ENCODE peak calls at places on chromosomes 16 and 17, in nine cellular contexts. One of them, this sample, is unnamed.

GRCh38 chr16:3074860-3075545 is 9.6 kb downstream of the IL32 start:
- DNase-seq in GM20000: peak
- DNase-seq in GM03348: no peak
- DNase-seq in iris pigment epithelial cell: no peak
- DNase-seq in ovary: no peak
- DNase-seq in AG09309: no peak
- DNase-seq in CD8-positive, alpha-beta memory T cell: peak
- DNase-seq in putamen: no peak
- DNase-seq in lower lobe of right lung: no peak
- DNase-seq in this sample: no peak

GRCh38 chr17:20267459-20267842 is 199.9 kb downstream of the LGALS9B start:
- DNase-seq in GM20000: no peak
- DNase-seq in GM03348: no peak
- DNase-seq in iris pigment epithelial cell: no peak
- DNase-seq in ovary: peak
- DNase-seq in AG09309: no peak
- DNase-seq in CD8-positive, alpha-beta memory T cell: peak
- DNase-seq in putamen: no peak
- DNase-seq in lower lobe of right lung: no peak
- DNase-seq in this sample: no peak

GRCh38 chr17:70230883-70231282 is 61.6 kb downstream of the KCNJ2 start:
- DNase-seq in GM20000: no peak
- DNase-seq in GM03348: no peak
- DNase-seq in iris pigment epithelial cell: peak
- DNase-seq in ovary: no peak
- DNase-seq in AG09309: no peak
- DNase-seq in CD8-positive, alpha-beta memory T cell: no peak
- DNase-seq in putamen: no peak
- DNase-seq in lower lobe of right lung: no peak
- DNase-seq in this sample: no peak

GRCh38 chr17:81457917-81458555 is 54.6 kb downstream of the ACTG1 start:
- DNase-seq in GM20000: no peak
- DNase-seq in GM03348: no peak
- DNase-seq in iris pigment epithelial cell: no peak
- DNase-seq in ovary: no peak
- DNase-seq in AG09309: no peak
- DNase-seq in CD8-positive, alpha-beta memory T cell: no peak
- DNase-seq in putamen: no peak
- DNase-seq in lower lobe of right lung: no peak
- DNase-seq in this sample: no peak

GRCh38 chr17:82037889-82038195 is 345 bp upstream of the DCXR start:
- DNase-seq in GM20000: no peak
- DNase-seq in GM03348: no peak
- DNase-seq in iris pigment epithelial cell: no peak
- DNase-seq in ovary: no peak
- DNase-seq in AG09309: no peak
- DNase-seq in CD8-positive, alpha-beta memory T cell: no peak
- DNase-seq in putamen: no peak
- DNase-seq in lower lobe of right lung: no peak
- DNase-seq in this sample: no peak

GRCh38 chr17:40915721-40916256 is 21.7 kb downstream of the KRT23 start:
- DNase-seq in GM20000: peak
- DNase-seq in GM03348: peak
- DNase-seq in iris pigment epithelial cell: peak
- DNase-seq in ovary: no peak
- DNase-seq in AG09309: peak
- DNase-seq in CD8-positive, alpha-beta memory T cell: no peak
- DNase-seq in putamen: no peak
- DNase-seq in lower lobe of right lung: no peak
- DNase-seq in this sample: peak

GRCh38 chr16:72172105-72173034 is at the start of gene PMFBP1:
- DNase-seq in GM20000: peak
- DNase-seq in GM03348: peak
- DNase-seq in iris pigment epithelial cell: peak
- DNase-seq in ovary: no peak
- DNase-seq in AG09309: peak
- DNase-seq in CD8-positive, alpha-beta memory T cell: no peak
- DNase-seq in putamen: peak
- DNase-seq in lower lobe of right lung: no peak
- DNase-seq in this sample: peak

GRCh38 chr16:75086281-75086680 is 30.3 kb downstream of the LDHD start:
- DNase-seq in GM20000: no peak
- DNase-seq in GM03348: peak
- DNase-seq in iris pigment epithelial cell: peak
- DNase-seq in ovary: no peak
- DNase-seq in AG09309: no peak
- DNase-seq in CD8-positive, alpha-beta memory T cell: no peak
- DNase-seq in putamen: no peak
- DNase-seq in lower lobe of right lung: no peak
- DNase-seq in this sample: no peak

GRCh38 chr17:67378444-67379250 is 1.6 kb downstream of the PITPNC1 start:
- DNase-seq in GM20000: peak
- DNase-seq in GM03348: peak
- DNase-seq in iris pigment epithelial cell: peak
- DNase-seq in ovary: peak
- DNase-seq in AG09309: no peak
- DNase-seq in CD8-positive, alpha-beta memory T cell: peak
- DNase-seq in putamen: peak
- DNase-seq in lower lobe of right lung: peak
- DNase-seq in this sample: peak

GRCh38 chr17:9987779-9988585 is 82.9 kb upstream of the RCVRN start:
- DNase-seq in GM20000: peak
- DNase-seq in GM03348: peak
- DNase-seq in iris pigment epithelial cell: peak
- DNase-seq in ovary: no peak
- DNase-seq in AG09309: no peak
- DNase-seq in CD8-positive, alpha-beta memory T cell: peak
- DNase-seq in putamen: no peak
- DNase-seq in lower lobe of right lung: peak
- DNase-seq in this sample: no peak

GRCh38 chr17:9240659-9241370 is 219.5 kb downstream of the NTN1 start:
- DNase-seq in GM20000: no peak
- DNase-seq in GM03348: peak
- DNase-seq in iris pigment epithelial cell: no peak
- DNase-seq in ovary: peak
- DNase-seq in AG09309: no peak
- DNase-seq in CD8-positive, alpha-beta memory T cell: no peak
- DNase-seq in putamen: peak
- DNase-seq in lower lobe of right lung: no peak
- DNase-seq in this sample: peak

GRCh38 chr16:4946917-4947316 is 10.0 kb upstream of the PPL start:
- DNase-seq in GM20000: no peak
- DNase-seq in GM03348: no peak
- DNase-seq in iris pigment epithelial cell: no peak
- DNase-seq in ovary: no peak
- DNase-seq in AG09309: no peak
- DNase-seq in CD8-positive, alpha-beta memory T cell: no peak
- DNase-seq in putamen: no peak
- DNase-seq in lower lobe of right lung: no peak
- DNase-seq in this sample: no peak

GRCh38 chr16:30166202-30166902 is 17.1 kb upstream of the CORO1A start:
- DNase-seq in GM20000: peak
- DNase-seq in GM03348: no peak
- DNase-seq in iris pigment epithelial cell: no peak
- DNase-seq in ovary: no peak
- DNase-seq in AG09309: no peak
- DNase-seq in CD8-positive, alpha-beta memory T cell: no peak
- DNase-seq in putamen: no peak
- DNase-seq in lower lobe of right lung: no peak
- DNase-seq in this sample: no peak

GRCh38 chr16:9867176-9867575 is 315.1 kb downstream of the GRIN2A start:
- DNase-seq in GM20000: no peak
- DNase-seq in GM03348: no peak
- DNase-seq in iris pigment epithelial cell: no peak
- DNase-seq in ovary: no peak
- DNase-seq in AG09309: no peak
- DNase-seq in CD8-positive, alpha-beta memory T cell: no peak
- DNase-seq in putamen: no peak
- DNase-seq in lower lobe of right lung: no peak
- DNase-seq in this sample: no peak

GRCh38 chr17:82219753-82220709 is 7.4 kb upstream of the CCDC57 start:
- DNase-seq in GM20000: no peak
- DNase-seq in GM03348: no peak
- DNase-seq in iris pigment epithelial cell: no peak
- DNase-seq in ovary: no peak
- DNase-seq in AG09309: no peak
- DNase-seq in CD8-positive, alpha-beta memory T cell: no peak
- DNase-seq in putamen: no peak
- DNase-seq in lower lobe of right lung: no peak
- DNase-seq in this sample: no peak

GRCh38 chr17:41787021-41787418 is 509 bp upstream of the JUP start:
- DNase-seq in GM20000: no peak
- DNase-seq in GM03348: no peak
- DNase-seq in iris pigment epithelial cell: no peak
- DNase-seq in ovary: no peak
- DNase-seq in AG09309: no peak
- DNase-seq in CD8-positive, alpha-beta memory T cell: no peak
- DNase-seq in putamen: no peak
- DNase-seq in lower lobe of right lung: no peak
- DNase-seq in this sample: no peak

GRCh38 chr16:54649846-54650245 is 280.8 kb upstream of the IRX5 start:
- DNase-seq in GM20000: no peak
- DNase-seq in GM03348: no peak
- DNase-seq in iris pigment epithelial cell: no peak
- DNase-seq in ovary: no peak
- DNase-seq in AG09309: no peak
- DNase-seq in CD8-positive, alpha-beta memory T cell: no peak
- DNase-seq in putamen: no peak
- DNase-seq in lower lobe of right lung: no peak
- DNase-seq in this sample: no peak

GRCh38 chr16:20520103-20520502 is 56.1 kb downstream of the ACSM2B start:
- DNase-seq in GM20000: no peak
- DNase-seq in GM03348: no peak
- DNase-seq in iris pigment epithelial cell: no peak
- DNase-seq in ovary: no peak
- DNase-seq in AG09309: no peak
- DNase-seq in CD8-positive, alpha-beta memory T cell: no peak
- DNase-seq in putamen: no peak
- DNase-seq in lower lobe of right lung: no peak
- DNase-seq in this sample: no peak

GRCh38 chr17:41654908-41655607 is 30.7 kb upstream of the KRT17 start:
- DNase-seq in GM20000: no peak
- DNase-seq in GM03348: no peak
- DNase-seq in iris pigment epithelial cell: no peak
- DNase-seq in ovary: no peak
- DNase-seq in AG09309: no peak
- DNase-seq in CD8-positive, alpha-beta memory T cell: no peak
- DNase-seq in putamen: no peak
- DNase-seq in lower lobe of right lung: no peak
- DNase-seq in this sample: no peak

GRCh38 chr17:46742539-46743270 is 75.8 kb downstream of the WNT3 start:
- DNase-seq in GM20000: no peak
- DNase-seq in GM03348: peak
- DNase-seq in iris pigment epithelial cell: peak
- DNase-seq in ovary: no peak
- DNase-seq in AG09309: peak
- DNase-seq in CD8-positive, alpha-beta memory T cell: no peak
- DNase-seq in putamen: no peak
- DNase-seq in lower lobe of right lung: no peak
- DNase-seq in this sample: peak

GRCh38 chr17:42422412-42422957 is 571 bp downstream of the CAVIN1 start:
- DNase-seq in GM20000: no peak
- DNase-seq in GM03348: peak
- DNase-seq in iris pigment epithelial cell: peak
- DNase-seq in ovary: peak
- DNase-seq in AG09309: no peak
- DNase-seq in CD8-positive, alpha-beta memory T cell: no peak
- DNase-seq in putamen: no peak
- DNase-seq in lower lobe of right lung: peak
- DNase-seq in this sample: no peak

GRCh38 chr17:29177871-29178749 is 2.1 kb downstream of the MYO18A start:
- DNase-seq in GM20000: no peak
- DNase-seq in GM03348: no peak
- DNase-seq in iris pigment epithelial cell: no peak
- DNase-seq in ovary: no peak
- DNase-seq in AG09309: no peak
- DNase-seq in CD8-positive, alpha-beta memory T cell: no peak
- DNase-seq in putamen: no peak
- DNase-seq in lower lobe of right lung: no peak
- DNase-seq in this sample: no peak

GRCh38 chr17:78645421-78646295 is 68.5 kb upstream of the DNAH17 start:
- DNase-seq in GM20000: peak
- DNase-seq in GM03348: no peak
- DNase-seq in iris pigment epithelial cell: peak
- DNase-seq in ovary: no peak
- DNase-seq in AG09309: no peak
- DNase-seq in CD8-positive, alpha-beta memory T cell: no peak
- DNase-seq in putamen: peak
- DNase-seq in lower lobe of right lung: peak
- DNase-seq in this sample: no peak

GRCh38 chr16:62940573-62940972 is 904.3 kb upstream of the CDH8 start:
- DNase-seq in GM20000: no peak
- DNase-seq in GM03348: no peak
- DNase-seq in iris pigment epithelial cell: no peak
- DNase-seq in ovary: no peak
- DNase-seq in AG09309: no peak
- DNase-seq in CD8-positive, alpha-beta memory T cell: no peak
- DNase-seq in putamen: no peak
- DNase-seq in lower lobe of right lung: no peak
- DNase-seq in this sample: no peak

GRCh38 chr16:8990445-8990844 is 26.7 kb upstream of the USP7 start:
- DNase-seq in GM20000: no peak
- DNase-seq in GM03348: no peak
- DNase-seq in iris pigment epithelial cell: no peak
- DNase-seq in ovary: no peak
- DNase-seq in AG09309: no peak
- DNase-seq in CD8-positive, alpha-beta memory T cell: no peak
- DNase-seq in putamen: no peak
- DNase-seq in lower lobe of right lung: no peak
- DNase-seq in this sample: no peak

GRCh38 chr16:31347445-31347844 is 7.5 kb upstream of the ITGAX start:
- DNase-seq in GM20000: no peak
- DNase-seq in GM03348: no peak
- DNase-seq in iris pigment epithelial cell: no peak
- DNase-seq in ovary: no peak
- DNase-seq in AG09309: no peak
- DNase-seq in CD8-positive, alpha-beta memory T cell: no peak
- DNase-seq in putamen: no peak
- DNase-seq in lower lobe of right lung: no peak
- DNase-seq in this sample: no peak

GRCh38 chr17:67995568-67996191 is 589 bp downstream of the C17orf58 start:
- DNase-seq in GM20000: peak
- DNase-seq in GM03348: peak
- DNase-seq in iris pigment epithelial cell: no peak
- DNase-seq in ovary: peak
- DNase-seq in AG09309: no peak
- DNase-seq in CD8-positive, alpha-beta memory T cell: peak
- DNase-seq in putamen: no peak
- DNase-seq in lower lobe of right lung: no peak
- DNase-seq in this sample: no peak

GRCh38 chr16:31472559-31473203 is 729 bp downstream of the TGFB1I1 start:
- DNase-seq in GM20000: peak
- DNase-seq in GM03348: peak
- DNase-seq in iris pigment epithelial cell: peak
- DNase-seq in ovary: peak
- DNase-seq in AG09309: peak
- DNase-seq in CD8-positive, alpha-beta memory T cell: no peak
- DNase-seq in putamen: no peak
- DNase-seq in lower lobe of right lung: peak
- DNase-seq in this sample: peak

GRCh38 chr17:80453126-80453979 is 23.1 kb downstream of the NPTX1 start:
- DNase-seq in GM20000: no peak
- DNase-seq in GM03348: peak
- DNase-seq in iris pigment epithelial cell: no peak
- DNase-seq in ovary: no peak
- DNase-seq in AG09309: no peak
- DNase-seq in CD8-positive, alpha-beta memory T cell: no peak
- DNase-seq in putamen: no peak
- DNase-seq in lower lobe of right lung: no peak
- DNase-seq in this sample: no peak

GRCh38 chr16:73019456-73020362 is 28.2 kb downstream of the ZFHX3 start:
- DNase-seq in GM20000: no peak
- DNase-seq in GM03348: no peak
- DNase-seq in iris pigment epithelial cell: peak
- DNase-seq in ovary: no peak
- DNase-seq in AG09309: no peak
- DNase-seq in CD8-positive, alpha-beta memory T cell: no peak
- DNase-seq in putamen: no peak
- DNase-seq in lower lobe of right lung: no peak
- DNase-seq in this sample: peak